ENCODE peak calls at places on chromosome 12, in ten cellular contexts. Y, F, Z, N, P, T, U, L, O and K are unnamed samples.

GRCh38 chr12:49902399-49903350 is 1.0 kb downstream of the FAIM2 start:
- DNase-seq in Y (peak; percentile 89), F (no peak), Z (no peak), N (no peak), P (no peak), T (no peak), U (no peak), L (no peak), O (no peak), K (no peak)

GRCh38 chr12:116138781-116139180 is 138.7 kb downstream of the MED13L start:
- DNase-seq in Y (no peak), F (no peak), Z (no peak), N (no peak), P (no peak), T (peak; percentile 50), U (no peak), L (no peak), O (no peak), K (no peak)

GRCh38 chr12:52629251-52630103 is 11.1 kb upstream of the KRT73 start:
- DNase-seq in Y (no peak), F (no peak), Z (no peak), N (no peak), P (peak; percentile 25), T (no peak), U (no peak), L (no peak), O (peak; percentile 22), K (no peak)

GRCh38 chr12:52202361-52203078 is 10.7 kb upstream of the KRT80 start:
- DNase-seq in Y (no peak), F (no peak), Z (peak; percentile 71), N (no peak), P (no peak), T (no peak), U (no peak), L (no peak), O (no peak), K (no peak)

GRCh38 chr12:72365151-72365550 is 93.0 kb downstream of the TRHDE start:
- DNase-seq in Y (no peak), F (no peak), Z (no peak), N (no peak), P (no peak), T (peak; percentile 47), U (no peak), L (peak; percentile 48), O (no peak), K (no peak)

GRCh38 chr12:41368006-41368405 is 179.9 kb downstream of the PDZRN4 start:
- DNase-seq in Y (peak; percentile 2), F (no peak), Z (peak; percentile 20), N (no peak), P (no peak), T (peak; percentile 4), U (no peak), L (no peak), O (no peak), K (no peak)

GRCh38 chr12:34399631-34400422 is 377.5 kb downstream of the ALG10 start:
- DNase-seq in Y (no peak), F (peak; percentile 4), Z (no peak), N (peak; percentile 0), P (peak; percentile 53), T (no peak), U (no peak), L (no peak), O (peak; percentile 1), K (peak; percentile 1)

GRCh38 chr12:70196732-70197361 is 46.4 kb upstream of the CNOT2 start:
- DNase-seq in Y (peak; percentile 97), F (no peak), Z (no peak), N (no peak), P (no peak), T (no peak), U (no peak), L (peak; percentile 52), O (no peak), K (no peak)

GRCh38 chr12:54040148-54040494 is 7.3 kb downstream of the HOXC5 start:
- DNase-seq in Y (peak; percentile 68), F (no peak), Z (no peak), N (no peak), P (no peak), T (peak; percentile 27), U (no peak), L (no peak), O (no peak), K (no peak)

GRCh38 chr12:119864591-119864990 is 12.5 kb downstream of the CIT start:
- DNase-seq in Y (no peak), F (no peak), Z (no peak), N (no peak), P (no peak), T (no peak), U (no peak), L (no peak), O (no peak), K (no peak)

GRCh38 chr12:124836759-124837158 is 26.9 kb downstream of the SCARB1 start:
- DNase-seq in Y (no peak), F (no peak), Z (no peak), N (no peak), P (no peak), T (no peak), U (no peak), L (no peak), O (no peak), K (no peak)

GRCh38 chr12:111194703-111195051 is 174.2 kb downstream of the PHETA1 start:
- DNase-seq in Y (no peak), F (no peak), Z (no peak), N (no peak), P (no peak), T (no peak), U (no peak), L (no peak), O (no peak), K (no peak)

GRCh38 chr12:17503742-17504141 is 586.3 kb downstream of the RERGL start:
- DNase-seq in Y (no peak), F (no peak), Z (no peak), N (no peak), P (no peak), T (no peak), U (no peak), L (no peak), O (no peak), K (no peak)

GRCh38 chr12:68392376-68392775 is 60.2 kb upstream of the MDM1 start:
- DNase-seq in Y (no peak), F (no peak), Z (no peak), N (no peak), P (no peak), T (no peak), U (no peak), L (no peak), O (no peak), K (no peak)

GRCh38 chr12:24948452-24948815 is 467 bp downstream of the BCAT1 start:
- DNase-seq in Y (no peak), F (no peak), Z (peak; percentile 41), N (no peak), P (no peak), T (peak; percentile 63), U (no peak), L (peak; percentile 45), O (peak; percentile 54), K (peak; percentile 57)

GRCh38 chr12:4193821-4194220 is 79.7 kb upstream of the CCND2 start:
- DNase-seq in Y (no peak), F (no peak), Z (no peak), N (no peak), P (peak; percentile 20), T (no peak), U (no peak), L (no peak), O (no peak), K (no peak)

GRCh38 chr12:25034676-25035075 is 85.8 kb upstream of the BCAT1 start:
- DNase-seq in Y (peak; percentile 98), F (no peak), Z (no peak), N (no peak), P (no peak), T (no peak), U (no peak), L (no peak), O (no peak), K (no peak)

GRCh38 chr12:49909826-49910225 is 6.1 kb upstream of the FAIM2 start:
- DNase-seq in Y (no peak), F (no peak), Z (no peak), N (no peak), P (no peak), T (peak; percentile 14), U (no peak), L (peak; percentile 55), O (peak; percentile 40), K (peak; percentile 23)

GRCh38 chr12:127559349-127560040 is 707.5 kb upstream of the TMEM132C start:
- DNase-seq in Y (peak; percentile 16), F (peak; percentile 22), Z (peak; percentile 61), N (peak; percentile 3), P (no peak), T (peak; percentile 98), U (peak; percentile 11), L (peak; percentile 81), O (peak; percentile 79), K (peak; percentile 39)

GRCh38 chr12:91811481-91812287 is 334.0 kb downstream of the BTG1 start:
- DNase-seq in Y (peak; percentile 85), F (peak; percentile 56), Z (peak; percentile 52), N (peak; percentile 74), P (no peak), T (peak; percentile 64), U (peak; percentile 88), L (peak; percentile 80), O (peak; percentile 86), K (peak; percentile 89)

GRCh38 chr12:105960319-105961076 is 178.3 kb downstream of the NUAK1 start:
- DNase-seq in Y (no peak), F (no peak), Z (no peak), N (no peak), P (no peak), T (no peak), U (no peak), L (no peak), O (no peak), K (no peak)

GRCh38 chr12:47849261-47849660 is 29.6 kb upstream of the HDAC7 start:
- DNase-seq in Y (no peak), F (no peak), Z (no peak), N (no peak), P (no peak), T (no peak), U (no peak), L (no peak), O (no peak), K (no peak)

GRCh38 chr12:120639771-120640721 is at the start of gene CABP1:
- DNase-seq in Y (peak; percentile 37), F (no peak), Z (no peak), N (peak; percentile 61), P (no peak), T (no peak), U (peak; percentile 69), L (no peak), O (peak; percentile 83), K (peak; percentile 36)

GRCh38 chr12:88624911-88625310 is 44.6 kb upstream of the KITLG start:
- DNase-seq in Y (no peak), F (no peak), Z (no peak), N (no peak), P (no peak), T (peak; percentile 65), U (no peak), L (peak; percentile 80), O (no peak), K (no peak)